ENCODE peak calls at places on chromosomes 13 and 19, in four cellular contexts. G is WTC11, K is K562, W is HepG2. I is an unnamed sample.
A peak's percentile ranks its signal among the peaks of the same experiment; 100 is the strongest.

GRCh38 chr19:19661675-19662251 is 1.7 kb downstream of the ATP13A1 start:
- DNase-seq in W (peak; percentile 66), K (peak; percentile 51), G (no peak), I (peak; percentile 5)

GRCh38 chr13:71249031-71249430 is 618.0 kb downstream of the DACH1 start:
- DNase-seq in G (no peak), K (no peak), W (no peak), I (no peak)

GRCh38 chr19:10625762-10626138 is 397 bp downstream of the SLC44A2 start:
- DNase-seq in W (no peak), G (no peak), K (no peak), I (no peak)

GRCh38 chr19:41376998-41377365 is 649 bp downstream of the TMEM91 start:
- DNase-seq in W (no peak), K (no peak), G (no peak), I (no peak)

GRCh38 chr19:42519108-42519507 is 9.2 kb downstream of the CEACAM1 start:
- DNase-seq in G (no peak), W (no peak), K (no peak), I (no peak)

GRCh38 chr19:43776285-43776684 is 4.5 kb downstream of the KCNN4 start:
- DNase-seq in K (peak; percentile 69), W (no peak), G (no peak), I (no peak)

GRCh38 chr19:344625-345319 is at the start of gene MIER2:
- DNase-seq in G (peak; percentile 92), K (peak; percentile 89), W (peak; percentile 50), I (peak; percentile 95)

GRCh38 chr19:54209748-54210494 is 9.3 kb downstream of the RPS9 start:
- DNase-seq in K (peak; percentile 96), W (peak; percentile 98), G (no peak), I (peak; percentile 61)

GRCh38 chr19:41575998-41576397 is at the start of gene CEACAM21:
- DNase-seq in G (no peak), W (no peak), K (no peak), I (no peak)

GRCh38 chr19:3538965-3539742 is at the start of gene TEKTIP1:
- DNase-seq in K (peak; percentile 58), G (peak; percentile 34), W (no peak), I (no peak)

GRCh38 chr19:44356383-44357111 is at the start of gene ZNF112:
- DNase-seq in W (peak; percentile 94), G (peak; percentile 91), K (peak; percentile 77), I (peak; percentile 73)

GRCh38 chr13:110652231-110652730 is 36.9 kb downstream of the NAXD start:
- DNase-seq in W (no peak), K (no peak), G (no peak), I (no peak)

GRCh38 chr19:11044436-11044835 is 44.8 kb upstream of the LDLR start:
- DNase-seq in W (no peak), K (no peak), G (no peak), I (no peak)

GRCh38 chr13:26253787-26254582 is at the start of gene CDK8:
- DNase-seq in K (peak; percentile 90), W (peak; percentile 83), G (peak; percentile 85), I (peak; percentile 66)

GRCh38 chr19:5627395-5627904 is 4.6 kb downstream of the SAFB start:
- DNase-seq in K (peak; percentile 90), W (no peak), G (peak; percentile 26), I (no peak)

GRCh38 chr19:16001481-16002312 is 52.9 kb downstream of the OR10H4 start:
- DNase-seq in W (peak; percentile 33), K (no peak), G (no peak), I (no peak)

GRCh38 chr19:2648099-2648498 is 54.4 kb downstream of the GNG7 start:
- DNase-seq in K (no peak), G (no peak), W (no peak), I (no peak)

GRCh38 chr19:10617409-10618121 is 7.8 kb upstream of the SLC44A2 start:
- DNase-seq in W (no peak), K (peak; percentile 49), G (no peak), I (no peak)

GRCh38 chr13:73303858-73304257 is 245.1 kb downstream of the KLF5 start:
- DNase-seq in K (no peak), W (no peak), G (no peak), I (no peak)

GRCh38 chr13:88761145-88761544 is 1090.0 kb downstream of the SLITRK5 start:
- DNase-seq in K (no peak), W (no peak), G (no peak), I (no peak)

GRCh38 chr13:25207291-25207690 is 35.2 kb upstream of the AMER2 start:
- DNase-seq in G (no peak), W (no peak), K (no peak), I (no peak)

GRCh38 chr13:27117158-27117557 is 54.5 kb downstream of the USP12 start:
- DNase-seq in G (no peak), W (no peak), K (no peak), I (no peak)

GRCh38 chr19:623175-623916 is 10.0 kb downstream of the POLRMT start:
- DNase-seq in K (no peak), G (no peak), W (no peak), I (no peak)

GRCh38 chr13:42751693-42752092 is 29.7 kb upstream of the FAM216B start:
- DNase-seq in K (no peak), G (no peak), W (no peak), I (no peak)

GRCh38 chr13:78602561-78603239 is 652 bp downstream of the POU4F1 start:
- DNase-seq in G (peak; percentile 32), K (peak; percentile 14), W (no peak), I (peak; percentile 63)

GRCh38 chr19:38059897-38060296 is 152.9 kb downstream of the SIPA1L3 start:
- DNase-seq in G (no peak), W (no peak), K (no peak), I (no peak)

GRCh38 chr19:31054430-31054829 is 294.8 kb downstream of the TSHZ3 start:
- DNase-seq in G (peak; percentile 79), W (no peak), K (peak; percentile 38), I (peak; percentile 59)
- TF ChIP-seq ELF4 in G (no peak), W (no peak), K (no peak), I (no peak)

GRCh38 chr13:33953203-33953602 is 135.3 kb downstream of the RFC3 start:
- DNase-seq in G (no peak), K (no peak), W (no peak), I (no peak)
- TF ChIP-seq ELF4 in G (no peak), K (no peak), W (no peak), I (no peak)

GRCh38 chr13:62551588-62551987 is 1135.9 kb upstream of the PCDH20 start:
- DNase-seq in G (no peak), W (no peak), K (no peak), I (no peak)

GRCh38 chr13:62556973-62557372 is 1141.3 kb upstream of the PCDH20 start:
- DNase-seq in K (no peak), W (no peak), G (no peak), I (no peak)
- TF ChIP-seq ELF4 in K (no peak), W (no peak), G (no peak), I (no peak)

DNA sequence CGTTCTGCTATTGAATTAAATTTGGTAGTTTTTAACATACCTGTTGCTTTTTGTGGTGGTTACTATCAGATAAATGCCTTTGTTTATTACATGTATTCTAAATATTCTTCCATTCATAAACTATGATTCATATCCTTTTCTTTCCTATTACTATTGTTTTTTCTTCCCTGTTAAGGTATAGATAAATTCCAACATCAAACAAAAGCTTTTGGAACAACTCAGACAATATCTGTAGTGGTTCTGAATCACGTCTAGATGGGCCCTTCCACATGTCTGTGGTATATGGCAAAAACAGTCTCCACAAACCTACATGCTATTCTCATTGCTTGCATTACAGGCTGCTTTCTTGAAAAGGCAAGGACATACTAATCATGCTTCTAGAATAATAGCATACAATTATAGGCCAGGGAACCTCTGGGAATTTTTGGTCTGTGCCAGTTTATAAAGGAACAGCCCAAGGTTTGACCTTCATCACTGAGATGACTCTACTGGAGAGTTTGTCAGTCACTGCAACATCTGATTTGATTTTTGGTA is 6.4 kb downstream of the LRCH1 start:
- DNase-seq in W (no peak), K (no peak), G (no peak), I (no peak)
- TF ChIP-seq ELF4 in W (no peak), K (no peak), G (no peak), I (no peak)

GRCh38 chr19:33250500-33250899 is 24.9 kb upstream of the SLC7A10 start:
- DNase-seq in K (no peak), W (no peak), G (no peak), I (no peak)

GRCh38 chr19:33249740-33250366 is 24.2 kb upstream of the SLC7A10 start:
- DNase-seq in K (no peak), W (no peak), G (no peak), I (no peak)

GRCh38 chr19:33248104-33248503 is 22.5 kb upstream of the SLC7A10 start:
- DNase-seq in W (no peak), K (no peak), G (no peak), I (no peak)

GRCh38 chr19:33248553-33248953 is 22.9 kb upstream of the SLC7A10 start:
- DNase-seq in W (peak; percentile 71), K (no peak), G (no peak), I (no peak)

GRCh38 chr19:33248954-33249613 is 23.4 kb upstream of the SLC7A10 start:
- DNase-seq in W (peak; percentile 53), G (no peak), K (no peak), I (no peak)
- TF ChIP-seq ELF4 in W (no peak), G (no peak), K (no peak), I (no peak)